ENCODE peak calls at places on chromosomes 6 and 20, in nine cellular contexts. J is PC-3; S is IMR-90; W is OCI-M1; R is transverse colon; V is pancreas; D is right lobe of liver; B is iris pigment epithelial cell; G is activated naive CD4-positive, alpha-beta T cell treated with Interleukin-2 at 50 U/mL for 16 hours. C is an unnamed sample.
A peak's percentile ranks its signal among the peaks of the same experiment; 100 is the strongest.

GRCh38 chr6:75906871-75907270 is 157.8 kb downstream of the MYO6 start:
- DNase-seq in D (no peak), B (no peak), J (no peak), R (no peak), G (no peak), S (no peak), W (no peak), V (no peak), C (no peak)

GRCh38 chr6:109382576-109383437 is 540 bp upstream of the CD164 start:
- DNase-seq in D (peak; percentile 96), V (peak; percentile 91), G (peak; percentile 92), S (peak; percentile 92), W (peak; percentile 99), B (peak; percentile 94), J (peak; percentile 83), R (peak; percentile 94), C (peak; percentile 56)

GRCh38 chr20:32168184-32168910 is 39.2 kb downstream of the PLAGL2 start:
- DNase-seq in S (peak; percentile 58), V (no peak), R (no peak), D (no peak), G (no peak), J (no peak), B (peak; percentile 73), W (no peak), C (no peak)

GRCh38 chr20:9360427-9360826 is 154.0 kb upstream of the LAMP5 start:
- DNase-seq in J (no peak), D (no peak), R (no peak), W (no peak), B (no peak), S (peak; percentile 22), G (no peak), V (no peak), C (no peak)

GRCh38 chr6:113644861-113645575 is 212.1 kb upstream of the MARCKS start:
- DNase-seq in W (no peak), B (peak; percentile 97), J (peak; percentile 78), V (no peak), R (no peak), D (no peak), G (no peak), S (peak; percentile 98), C (no peak)

GRCh38 chr6:125802383-125802782 is 11.6 kb downstream of the NCOA7 start:
- DNase-seq in B (no peak), R (no peak), W (peak; percentile 29), D (no peak), S (no peak), G (no peak), V (no peak), J (no peak), C (no peak)

GRCh38 chr6:118589186-118589585 is 41.1 kb downstream of the PLN start:
- DNase-seq in R (no peak), W (no peak), D (no peak), G (no peak), B (no peak), V (no peak), S (peak; percentile 7), J (no peak), C (no peak)

GRCh38 chr20:4453369-4453768 is 268.3 kb upstream of the PRND start:
- DNase-seq in R (no peak), W (no peak), S (no peak), B (no peak), V (no peak), D (no peak), G (no peak), J (no peak), C (no peak)

GRCh38 chr6:85470023-85470410 is 20.1 kb downstream of the NT5E start:
- DNase-seq in J (no peak), S (no peak), D (no peak), R (no peak), W (peak; percentile 82), V (no peak), G (no peak), B (no peak), C (no peak)

GRCh38 chr6:139290787-139291294 is 957 bp downstream of the TXLNB start:
- DNase-seq in V (no peak), W (peak; percentile 87), R (peak; percentile 19), B (peak; percentile 53), J (no peak), S (peak; percentile 75), D (no peak), G (no peak), C (no peak)

GRCh38 chr20:62362991-62363919 is 3.9 kb downstream of the LAMA5 start:
- DNase-seq in B (no peak), D (peak; percentile 43), W (no peak), S (no peak), V (no peak), G (no peak), R (peak; percentile 27), J (peak; percentile 28), C (no peak)

GRCh38 chr6:47922391-47922790 is 140.6 kb downstream of the OPN5 start:
- DNase-seq in B (no peak), S (no peak), W (no peak), G (no peak), J (no peak), V (no peak), R (no peak), D (no peak), C (no peak)